ENCODE peak calls at places on chromosomes 5 and 9, in eight cellular contexts. A, Q, G, J, I, N, F and S are unnamed samples.

GRCh38 chr5:137218471-137218870 is 280.7 kb downstream of the SPOCK1 start:
- DNase-seq in J (peak), Q (peak), I (no peak), F (no peak), G (no peak), N (peak), A (peak), S (peak)

GRCh38 chr9:27276182-27277030 is 20.5 kb downstream of the EQTN start:
- DNase-seq in A (peak), N (peak), G (no peak), Q (no peak), I (peak), J (peak), F (no peak), S (no peak)

GRCh38 chr9:21919377-21920362 is 74.5 kb downstream of the CDKN2A start:
- DNase-seq in F (no peak), Q (no peak), A (no peak), J (peak), N (peak), G (no peak), I (no peak), S (peak)

GRCh38 chr5:176583076-176583475 is 26.9 kb downstream of the GPRIN1 start:
- DNase-seq in G (no peak), F (no peak), I (no peak), N (no peak), J (no peak), Q (no peak), A (no peak), S (no peak)

GRCh38 chr5:134127376-134127861 is 12.9 kb downstream of the TCF7 start:
- DNase-seq in J (peak), Q (no peak), N (peak), I (no peak), F (peak), A (peak), G (no peak), S (no peak)

GRCh38 chr5:137401946-137402345 is 97.2 kb downstream of the SPOCK1 start:
- DNase-seq in A (no peak), G (no peak), J (no peak), I (no peak), F (no peak), Q (no peak), N (no peak), S (no peak)

GRCh38 chr5:17951392-17952169 is 317.3 kb downstream of the TAF11L14 start:
- DNase-seq in I (peak), F (no peak), A (no peak), Q (no peak), G (no peak), J (no peak), N (no peak), S (no peak)

GRCh38 chr5:173330151-173330855 is 2.1 kb upstream of the STC2 start:
- DNase-seq in Q (no peak), F (no peak), N (no peak), A (no peak), I (no peak), G (no peak), J (no peak), S (no peak)

GRCh38 chr5:179237770-179238627 is 107.3 kb downstream of the ADAMTS2 start:
- DNase-seq in F (no peak), G (no peak), Q (peak), A (no peak), N (no peak), I (no peak), J (no peak), S (no peak)

GRCh38 chr5:42840279-42840678 is 28.6 kb upstream of the SELENOP start:
- DNase-seq in N (peak), J (peak), G (peak), Q (no peak), A (peak), F (no peak), I (no peak), S (peak)

GRCh38 chr9:99516657-99517049 is 294.6 kb downstream of the SEC61B start:
- DNase-seq in G (no peak), F (no peak), N (no peak), A (no peak), Q (no peak), I (no peak), J (no peak), S (no peak)

GRCh38 chr5:59266410-59266809 is 627.1 kb downstream of the PDE4D start:
- DNase-seq in F (no peak), A (no peak), J (no peak), G (no peak), N (no peak), I (no peak), Q (no peak), S (no peak)

GRCh38 chr5:72235725-72236124 is 84.3 kb downstream of the MRPS27 start:
- DNase-seq in Q (no peak), A (no peak), G (no peak), J (no peak), N (peak), F (no peak), I (no peak), S (no peak)

GRCh38 chr9:93041108-93041802 is 17.2 kb upstream of the SUSD3 start:
- DNase-seq in J (no peak), F (no peak), I (no peak), G (no peak), N (no peak), A (no peak), Q (no peak), S (no peak)

GRCh38 chr9:20838218-20838617 is 154.2 kb downstream of the FOCAD start:
- DNase-seq in N (peak), I (no peak), A (no peak), J (no peak), F (no peak), Q (no peak), G (no peak), S (no peak)

GRCh38 chr9:130765135-130766030 is 69.7 kb upstream of the ABL1 start:
- DNase-seq in N (no peak), Q (no peak), I (no peak), A (no peak), G (no peak), J (no peak), F (no peak), S (no peak)

GRCh38 chr9:114086607-114087006 is 8.5 kb upstream of the AMBP start:
- DNase-seq in J (no peak), F (no peak), I (no peak), A (no peak), Q (no peak), G (no peak), N (no peak), S (no peak)

GRCh38 chr9:130336885-130337284 is 71.3 kb downstream of the HMCN2 start:
- DNase-seq in A (no peak), N (no peak), I (no peak), J (no peak), G (no peak), Q (no peak), F (no peak), S (no peak)

GRCh38 chr5:133249593-133249992 is 197.8 kb downstream of the HSPA4 start:
- DNase-seq in I (no peak), F (no peak), N (no peak), J (no peak), Q (no peak), A (no peak), G (no peak), S (no peak)

DNA sequence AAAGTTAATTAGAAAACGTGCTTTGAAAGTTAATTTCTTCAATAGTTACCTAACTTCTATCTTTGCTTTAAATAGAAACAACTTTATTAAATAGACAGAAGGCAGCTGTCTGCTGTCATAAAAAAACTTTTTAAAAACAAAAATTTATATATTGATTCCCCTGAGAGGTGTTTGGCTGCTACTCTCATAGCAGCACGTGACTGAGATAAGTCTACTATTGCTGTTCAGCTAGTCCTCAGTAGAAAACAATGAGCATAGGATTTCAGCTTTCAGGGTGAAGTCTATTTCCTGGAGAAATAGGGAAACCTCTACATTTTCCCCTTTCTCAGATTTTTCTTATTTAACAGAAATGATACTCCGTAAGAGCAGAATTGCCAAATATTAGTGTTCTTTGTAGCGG is 135.0 kb upstream of the FBN2 start:
- DNase-seq in A (no peak), Q (no peak), F (no peak), J (no peak), G (no peak), I (no peak), N (no peak), S (no peak)
- H3K4me3 ChIP-seq in A (no peak), Q (no peak), F (no peak), J (no peak), G (no peak), I (no peak), N (no peak), S (no peak)

GRCh38 chr5:3122985-3123762 is 371.7 kb upstream of the IRX2 start:
- DNase-seq in G (no peak), N (no peak), F (no peak), Q (no peak), I (no peak), A (no peak), J (no peak), S (no peak)
- H3K4me3 ChIP-seq in G (no peak), N (no peak), F (no peak), Q (no peak), I (no peak), A (no peak), J (no peak), S (no peak)

GRCh38 chr5:76720988-76721569 is 5.2 kb downstream of the F2R start:
- DNase-seq in F (no peak), J (no peak), Q (no peak), N (no peak), I (no peak), A (no peak), G (no peak), S (no peak)
- H3K4me3 ChIP-seq in F (no peak), J (no peak), Q (no peak), N (no peak), I (no peak), A (no peak), G (no peak), S (no peak)

GRCh38 chr5:56159521-56159947 is 73.6 kb downstream of the ANKRD55 start:
- DNase-seq in Q (no peak), F (no peak), G (no peak), N (no peak), J (no peak), I (no peak), A (no peak), S (no peak)
- H3K4me3 ChIP-seq in Q (no peak), F (peak), G (no peak), N (no peak), J (no peak), I (no peak), A (no peak), S (no peak)

DNA sequence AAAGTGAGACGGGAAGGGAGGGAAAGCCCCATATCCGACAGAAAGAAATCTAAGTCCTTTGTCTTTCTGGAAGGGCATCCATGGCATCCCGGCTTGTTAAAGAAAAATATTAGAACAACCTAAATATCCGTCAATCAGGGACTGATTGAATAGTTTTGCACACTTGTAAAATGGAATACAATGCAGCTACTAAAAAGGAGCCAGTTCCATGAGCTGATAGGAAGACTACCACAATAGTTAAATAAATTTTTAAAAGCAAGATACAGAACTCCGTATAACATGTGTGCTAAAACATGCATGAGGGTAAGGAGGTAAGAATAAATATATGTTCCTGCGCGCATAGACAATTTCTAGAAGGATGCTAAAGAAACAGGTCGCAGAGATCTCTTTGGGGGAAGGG is 12.8 kb upstream of the GNPDA1 start:
- DNase-seq in A (no peak), G (no peak), J (no peak), F (no peak), N (no peak), I (no peak), Q (no peak), S (no peak)
- H3K4me3 ChIP-seq in A (no peak), G (no peak), J (no peak), F (no peak), N (no peak), I (peak), Q (peak), S (no peak)

GRCh38 chr9:34961574-34962480 is 3.7 kb downstream of the PHF24 start:
- DNase-seq in I (no peak), J (no peak), G (no peak), A (no peak), F (no peak), N (peak), Q (no peak), S (peak)

GRCh38 chr9:34956648-34957047 is 1.4 kb upstream of the PHF24 start:
- DNase-seq in J (no peak), G (no peak), N (no peak), F (no peak), I (no peak), Q (no peak), A (no peak), S (no peak)

GRCh38 chr9:34954225-34954624 is 3.9 kb upstream of the PHF24 start:
- DNase-seq in Q (no peak), A (no peak), F (no peak), G (no peak), J (no peak), I (no peak), N (no peak), S (no peak)

GRCh38 chr9:34958411-34958982 is 412 bp downstream of the PHF24 start:
- DNase-seq in Q (no peak), G (no peak), I (no peak), F (no peak), N (no peak), A (no peak), J (no peak), S (no peak)

DNA sequence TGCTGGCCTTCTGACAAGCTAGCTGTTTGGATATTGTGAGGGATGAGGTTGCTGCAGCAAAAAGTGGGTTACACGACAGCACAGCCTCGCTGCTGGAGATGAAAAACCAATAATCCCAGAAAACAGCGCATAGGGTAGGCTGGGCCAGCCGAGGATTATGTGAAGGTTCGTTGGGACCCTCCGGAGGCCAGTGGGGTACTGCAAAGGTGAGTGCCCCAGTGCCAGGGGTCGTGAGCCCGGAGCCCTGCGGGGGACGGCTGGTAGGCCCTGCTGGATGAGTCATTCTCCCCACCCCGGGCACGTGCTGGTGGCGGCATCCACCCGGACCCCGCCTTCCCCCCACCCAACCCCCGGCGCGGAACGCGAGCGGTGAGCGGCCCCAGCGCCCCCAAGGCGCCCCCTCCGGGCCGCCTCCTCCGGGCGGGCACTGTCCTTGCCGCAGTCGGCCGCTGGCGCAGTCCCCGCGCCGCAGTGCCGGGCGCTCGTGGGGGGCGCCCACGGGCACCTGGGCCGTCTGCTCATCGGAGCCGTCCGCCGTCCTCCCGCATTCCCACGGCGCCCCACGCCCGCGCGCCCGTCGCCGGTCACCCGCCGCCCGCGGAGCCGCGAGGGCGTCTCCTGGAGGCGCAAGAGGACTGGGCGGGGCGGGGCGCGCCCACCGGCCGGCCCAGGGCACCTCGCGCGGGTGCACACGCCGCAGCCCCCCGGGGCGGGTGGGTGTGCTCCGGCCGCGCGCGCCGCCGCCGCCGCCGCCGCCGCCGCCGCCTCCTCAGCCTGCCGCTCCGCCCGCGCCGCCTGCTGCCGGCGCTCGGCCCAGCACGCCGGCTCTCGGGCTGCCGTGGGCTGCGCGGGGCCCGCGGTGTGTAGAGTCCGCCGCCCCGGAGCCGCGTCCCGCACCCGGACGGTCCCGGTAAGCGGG is at the start of gene PHF24:
- DNase-seq in F (no peak), G (no peak), N (peak), A (no peak), I (no peak), J (no peak), Q (no peak), S (no peak)
- H3K4me3 ChIP-seq in F (peak), G (peak), N (no peak), A (peak), I (peak), J (peak), Q (peak), S (peak)

GRCh38 chr5:88141695-88141979 is 127.0 kb downstream of the TMEM161B start:
- DNase-seq in Q (no peak), A (no peak), F (no peak), I (no peak), G (no peak), J (no peak), N (no peak), S (no peak)
- H3K4me3 ChIP-seq in Q (peak), A (peak), F (peak), I (no peak), G (peak), J (peak), N (peak), S (no peak)

GRCh38 chr5:159097461-159098284 is 2.0 kb downstream of the EBF1 start:
- DNase-seq in N (peak), I (no peak), F (no peak), Q (no peak), J (no peak), A (no peak), G (peak), S (no peak)
- H3K4me3 ChIP-seq in N (peak), I (no peak), F (peak), Q (peak), J (peak), A (peak), G (peak), S (peak)

GRCh38 chr9:35945341-35946018 is 12.5 kb downstream of the OR2S2 start:
- DNase-seq in G (peak), I (peak), Q (peak), A (peak), F (peak), N (peak), J (peak), S (peak)
- H3K4me3 ChIP-seq in G (no peak), I (no peak), Q (no peak), A (peak), F (peak), N (no peak), J (no peak), S (no peak)